ENCODE peak calls at places on chromosomes 3 and 15, in five cellular contexts. H is HEK293T, N is NT2/D1, W is H1, O is GM12878. I is an unnamed sample.

GRCh38 chr3:71195492-71195891 is 388.0 kb downstream of the FOXP1 start:
- DNase-seq in H (peak), O (no peak), W (no peak), N (no peak), I (peak)

GRCh38 chr3:151356791-151357460 is 27.6 kb upstream of the P2RY13 start:
- DNase-seq in N (no peak), H (no peak), W (no peak), O (no peak), I (no peak)

GRCh38 chr3:120469440-120470415 is 18.9 kb upstream of the FSTL1 start:
- DNase-seq in W (no peak), N (no peak), H (no peak), O (no peak), I (no peak)

GRCh38 chr15:25691544-25692430 is 171.3 kb downstream of the ATP10A start:
- DNase-seq in N (no peak), O (no peak), H (no peak), W (no peak), I (no peak)

GRCh38 chr3:178003756-178004155 is 532.5 kb upstream of the KCNMB2 start:
- DNase-seq in N (no peak), W (no peak), H (no peak), O (no peak), I (no peak)

GRCh38 chr3:133152056-133152455 is 113.9 kb downstream of the TMEM108 start:
- DNase-seq in H (no peak), N (no peak), O (no peak), W (no peak), I (no peak)

GRCh38 chr3:127392146-127392470 is 104.3 kb upstream of the PRR20G start:
- DNase-seq in H (no peak), O (no peak), W (no peak), N (no peak), I (no peak)

GRCh38 chr3:37453393-37454391 is 279.3 kb upstream of the LRRFIP2 start:
- DNase-seq in N (no peak), O (no peak), H (peak), W (no peak), I (peak)

GRCh38 chr15:43922021-43922420 is 95.2 kb downstream of the WDR76 start:
- DNase-seq in O (no peak), H (no peak), W (no peak), N (no peak), I (no peak)

GRCh38 chr3:190192807-190193206 is 72.1 kb upstream of the P3H2 start:
- DNase-seq in W (no peak), H (no peak), O (no peak), N (no peak), I (no peak)

GRCh38 chr15:69389426-69389825 is 24.7 kb upstream of the KIF23 start:
- DNase-seq in O (no peak), W (no peak), H (no peak), N (no peak), I (no peak)

GRCh38 chr15:39587291-39587909 is 6.5 kb downstream of the THBS1 start:
- DNase-seq in H (no peak), O (no peak), N (no peak), W (no peak), I (no peak)

GRCh38 chr15:101641134-101641764 is 10.9 kb downstream of the TM2D3 start:
- DNase-seq in W (no peak), O (peak), N (peak), H (peak), I (peak)

GRCh38 chr3:87771338-87772059 is 287.3 kb downstream of the CGGBP1 start:
- DNase-seq in W (no peak), O (peak), H (peak), N (no peak), I (peak)

GRCh38 chr15:86773766-86774165 is 694.1 kb downstream of the AGBL1 start:
- DNase-seq in H (no peak), N (no peak), W (no peak), O (no peak), I (no peak)

GRCh38 chr3:88280326-88280725 is 130.6 kb downstream of the C3orf38 start:
- DNase-seq in H (no peak), O (no peak), W (no peak), N (no peak), I (no peak)

GRCh38 chr15:40936234-40936708 is 7.1 kb downstream of the DLL4 start:
- DNase-seq in H (no peak), W (no peak), O (no peak), N (no peak), I (no peak)

GRCh38 chr3:150635076-150635475 is 32.0 kb downstream of the SELENOT start:
- DNase-seq in H (no peak), O (no peak), N (no peak), W (no peak), I (no peak)

GRCh38 chr15:62756326-62756994 is 286.1 kb upstream of the TPM1 start:
- DNase-seq in N (no peak), W (no peak), O (no peak), H (no peak), I (peak)

GRCh38 chr3:183301937-183302580 is 49.0 kb downstream of the B3GNT5 start:
- DNase-seq in O (no peak), N (no peak), W (no peak), H (no peak), I (no peak)

GRCh38 chr15:92906563-92907081 is 6.5 kb downstream of the CHD2 start:
- DNase-seq in H (no peak), O (no peak), N (no peak), W (no peak), I (no peak)

GRCh38 chr15:44584162-44584749 is 47.3 kb downstream of the EIF3J start:
- DNase-seq in W (peak), H (no peak), N (peak), O (no peak), I (peak)

GRCh38 chr3:107268461-107268860 is 108.8 kb upstream of the CCDC54 start:
- DNase-seq in N (no peak), O (no peak), W (no peak), H (no peak), I (no peak)

GRCh38 chr3:4971838-4972237 is 7.4 kb upstream of the BHLHE40 start:
- DNase-seq in W (no peak), H (no peak), N (no peak), O (no peak), I (no peak)

GRCh38 chr3:49914906-49915305 is 11.2 kb upstream of the MST1R start:
- DNase-seq in N (no peak), W (no peak), O (no peak), H (no peak), I (no peak)

GRCh38 chr3:14680716-14681115 is 5.8 kb downstream of the C3orf20 start:
- DNase-seq in O (no peak), N (no peak), W (no peak), H (no peak), I (peak)

GRCh38 chr15:92614791-92615785 is 40.5 kb downstream of the FAM174B start:
- DNase-seq in N (no peak), O (no peak), H (no peak), W (no peak), I (no peak)

GRCh38 chr3:167066977-167067843 is 312.9 kb downstream of the ZBBX start:
- DNase-seq in H (peak), O (no peak), W (no peak), N (no peak), I (no peak)

GRCh38 chr3:102248981-102249705 is 185.7 kb upstream of the ZPLD1 start:
- DNase-seq in N (no peak), W (no peak), H (no peak), O (no peak), I (no peak)

GRCh38 chr3:29525254-29525881 is 244.5 kb downstream of the RBMS3 start:
- DNase-seq in W (no peak), H (no peak), N (no peak), O (no peak), I (peak)

GRCh38 chr15:98799991-98800390 is 151.7 kb downstream of the IGF1R start:
- DNase-seq in O (no peak), W (no peak), N (no peak), H (no peak), I (no peak)

GRCh38 chr3:72113964-72114363 is 329.0 kb upstream of the PROK2 start:
- DNase-seq in O (no peak), W (no peak), H (no peak), N (no peak), I (no peak)

GRCh38 chr3:121481116-121481895 is 64.5 kb downstream of the POLQ start:
- DNase-seq in N (no peak), O (no peak), H (no peak), W (no peak), I (no peak)

GRCh38 chr3:115074502-115074901 is 72.6 kb downstream of the ZBTB20 start:
- DNase-seq in H (no peak), N (no peak), O (no peak), W (no peak), I (no peak)

GRCh38 chr3:175988401-175988800 is 1129.3 kb downstream of the NAALADL2 start:
- DNase-seq in H (no peak), W (no peak), O (no peak), N (no peak), I (no peak)

GRCh38 chr3:11604139-11604895 is 39.4 kb downstream of the VGLL4 start:
- DNase-seq in O (no peak), N (no peak), H (no peak), W (no peak), I (no peak)

GRCh38 chr3:13073042-13073906 is at the start of gene IQSEC1:
- DNase-seq in O (no peak), N (peak), H (peak), W (no peak), I (no peak)

GRCh38 chr15:73716417-73716816 is 32.2 kb downstream of the CD276 start:
- DNase-seq in H (no peak), W (no peak), N (no peak), O (no peak), I (no peak)

GRCh38 chr3:30472090-30472489 is 134.3 kb upstream of the TGFBR2 start:
- DNase-seq in O (no peak), H (no peak), N (no peak), W (no peak), I (no peak)

GRCh38 chr15:30962079-30962478 is 29.3 kb downstream of the MTMR10 start:
- DNase-seq in W (no peak), H (no peak), N (no peak), O (no peak), I (no peak)

GRCh38 chr3:65831733-65832425 is 206.8 kb downstream of the MAGI1 start:
- DNase-seq in O (no peak), H (no peak), W (no peak), N (no peak), I (peak)

GRCh38 chr3:65833761-65834505 is 204.8 kb downstream of the MAGI1 start:
- DNase-seq in O (no peak), W (no peak), H (no peak), N (no peak), I (no peak)

GRCh38 chr3:65837604-65838003 is 201.1 kb downstream of the MAGI1 start:
- DNase-seq in H (no peak), W (no peak), O (no peak), N (no peak), I (no peak)

GRCh38 chr3:65830948-65831732 is 207.6 kb downstream of the MAGI1 start:
- DNase-seq in H (no peak), N (no peak), W (no peak), O (no peak), I (no peak)

GRCh38 chr3:65836047-65836446 is 202.7 kb downstream of the MAGI1 start:
- DNase-seq in H (no peak), W (no peak), O (no peak), N (no peak), I (no peak)
- TF ChIP-seq SUZ12 in H (no peak), W (no peak), O (no peak), N (no peak), I (no peak)

GRCh38 chr3:79081285-79081684 is 686.5 kb downstream of the ROBO1 start:
- DNase-seq in N (no peak), H (no peak), O (no peak), W (no peak), I (peak)
- TF ChIP-seq SUZ12 in N (no peak), H (no peak), O (no peak), W (no peak), I (no peak)

DNA sequence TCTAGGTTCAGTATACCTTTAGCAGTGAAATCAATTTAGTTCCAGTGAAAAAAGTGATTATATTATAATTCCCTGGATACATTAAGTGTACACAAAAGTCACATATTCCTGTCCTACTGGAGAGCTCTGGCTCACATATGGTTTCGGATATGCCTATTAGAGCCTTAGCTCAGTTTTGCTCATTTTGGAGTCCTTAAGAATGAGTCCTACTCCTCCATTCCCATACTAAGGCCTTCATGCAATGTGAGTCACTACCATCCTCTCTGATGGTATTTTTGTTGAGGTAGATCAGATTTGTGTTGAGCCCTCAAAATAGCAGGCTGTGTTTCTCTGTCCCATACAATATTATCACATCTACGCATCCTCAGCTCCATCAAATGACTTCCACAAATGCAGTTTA is 294.2 kb upstream of the COL8A1 start:
- DNase-seq in H (no peak), W (no peak), N (no peak), O (no peak), I (no peak)
- TF ChIP-seq SUZ12 in H (no peak), W (no peak), N (no peak), O (no peak), I (no peak)

GRCh38 chr3:58693929-58694850 is 27.6 kb upstream of the FAM3D start:
- DNase-seq in W (no peak), O (peak), H (no peak), N (no peak), I (no peak)

GRCh38 chr3:58692484-58692883 is 25.9 kb upstream of the FAM3D start:
- DNase-seq in W (no peak), N (no peak), O (no peak), H (no peak), I (no peak)

GRCh38 chr3:58690490-58690889 is 23.9 kb upstream of the FAM3D start:
- DNase-seq in H (no peak), O (no peak), N (no peak), W (no peak), I (no peak)

GRCh38 chr3:58688563-58688962 is 22.0 kb upstream of the FAM3D start:
- DNase-seq in W (no peak), N (no peak), O (no peak), H (no peak), I (no peak)

DNA sequence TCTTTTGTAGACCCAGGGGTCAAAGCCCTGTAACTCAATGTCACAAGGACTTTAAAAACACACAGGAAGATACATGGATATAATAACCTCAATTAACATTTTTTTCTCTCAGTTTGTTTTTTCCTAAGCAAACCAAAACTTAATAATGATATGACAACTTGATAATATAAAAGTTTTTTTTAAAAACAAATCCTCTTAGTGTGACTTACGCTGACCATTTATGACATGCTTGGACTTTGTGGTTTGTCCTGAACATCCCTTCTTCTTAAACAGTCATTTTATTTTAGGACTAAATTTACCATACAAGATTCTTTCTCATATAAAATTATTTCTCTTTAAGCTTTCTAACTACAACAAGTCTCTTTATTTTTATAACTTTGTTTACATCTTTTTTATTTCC is 25.4 kb upstream of the FAM3D start:
- DNase-seq in N (peak), O (no peak), W (no peak), H (no peak), I (no peak)
- TF ChIP-seq SUZ12 in N (no peak), O (no peak), W (no peak), H (no peak), I (no peak)

GRCh38 chr3:170405101-170405500 is 13.6 kb upstream of the CLDN11 start:
- DNase-seq in N (no peak), W (no peak), O (no peak), H (no peak), I (no peak)

GRCh38 chr3:170414202-170414663 is 4.4 kb upstream of the CLDN11 start:
- DNase-seq in N (peak), O (peak), W (no peak), H (peak), I (peak)

GRCh38 chr3:170413291-170413690 is 5.4 kb upstream of the CLDN11 start:
- DNase-seq in O (no peak), H (no peak), N (no peak), W (no peak), I (no peak)

GRCh38 chr3:170410428-170411029 is 8.1 kb upstream of the CLDN11 start:
- DNase-seq in O (no peak), W (no peak), H (no peak), N (no peak), I (no peak)
- TF ChIP-seq SUZ12 in O (no peak), W (no peak), H (no peak), N (no peak), I (no peak)